ENCODE peak calls at places on chromosome 19, in six cellular contexts. One of them, this sample, is unnamed.

GRCh38 chr19:32373614-32374295 is 28.3 kb downstream of the ZNF507 start:
- DNase-seq in heart left ventricle: peak
- DNase-seq in HL-60: no peak
- DNase-seq in HCT116: peak
- DNase-seq in right atrium auricular region: peak
- DNase-seq in glutamatergic neuron: no peak
- DNase-seq in this sample: peak

GRCh38 chr19:58518261-58519086 is 1.1 kb downstream of the ZBTB45 start:
- DNase-seq in heart left ventricle: no peak
- DNase-seq in HL-60: peak
- DNase-seq in HCT116: no peak
- DNase-seq in right atrium auricular region: no peak
- DNase-seq in glutamatergic neuron: no peak
- DNase-seq in this sample: no peak

GRCh38 chr19:14563989-14564650 is 7.7 kb downstream of the NDUFB7 start:
- DNase-seq in heart left ventricle: peak
- DNase-seq in HL-60: no peak
- DNase-seq in HCT116: peak
- DNase-seq in right atrium auricular region: no peak
- DNase-seq in glutamatergic neuron: peak
- DNase-seq in this sample: no peak

GRCh38 chr19:47499371-47499770 is 15.4 kb upstream of the KPTN start:
- DNase-seq in heart left ventricle: no peak
- DNase-seq in HL-60: no peak
- DNase-seq in HCT116: no peak
- DNase-seq in right atrium auricular region: no peak
- DNase-seq in glutamatergic neuron: no peak
- DNase-seq in this sample: no peak

GRCh38 chr19:17848598-17849292 is 963 bp upstream of the JAK3 start:
- DNase-seq in heart left ventricle: no peak
- DNase-seq in HL-60: no peak
- DNase-seq in HCT116: no peak
- DNase-seq in right atrium auricular region: no peak
- DNase-seq in glutamatergic neuron: no peak
- DNase-seq in this sample: no peak

GRCh38 chr19:16022251-16022650 is 54.0 kb upstream of the TPM4 start:
- DNase-seq in heart left ventricle: no peak
- DNase-seq in HL-60: no peak
- DNase-seq in HCT116: no peak
- DNase-seq in right atrium auricular region: no peak
- DNase-seq in glutamatergic neuron: no peak
- DNase-seq in this sample: no peak

GRCh38 chr19:52622261-52622660 is 15.9 kb downstream of the ZNF83 start:
- DNase-seq in heart left ventricle: no peak
- DNase-seq in HL-60: no peak
- DNase-seq in HCT116: no peak
- DNase-seq in right atrium auricular region: no peak
- DNase-seq in glutamatergic neuron: no peak
- DNase-seq in this sample: no peak

GRCh38 chr19:10093295-10094186 is 7.4 kb downstream of the SHFL start:
- DNase-seq in heart left ventricle: no peak
- DNase-seq in HL-60: no peak
- DNase-seq in HCT116: no peak
- DNase-seq in right atrium auricular region: no peak
- DNase-seq in glutamatergic neuron: no peak
- DNase-seq in this sample: no peak

GRCh38 chr19:54448037-54448773 is 794 bp upstream of the LENG8 start:
- DNase-seq in heart left ventricle: peak
- DNase-seq in HL-60: peak
- DNase-seq in HCT116: no peak
- DNase-seq in right atrium auricular region: peak
- DNase-seq in glutamatergic neuron: peak
- DNase-seq in this sample: peak

GRCh38 chr19:3370214-3370720 is 3.9 kb downstream of the NFIC start:
- DNase-seq in heart left ventricle: no peak
- DNase-seq in HL-60: no peak
- DNase-seq in HCT116: no peak
- DNase-seq in right atrium auricular region: no peak
- DNase-seq in glutamatergic neuron: no peak
- DNase-seq in this sample: no peak

GRCh38 chr19:48623556-48624066 is 4.3 kb downstream of the SPHK2 start:
- DNase-seq in heart left ventricle: no peak
- DNase-seq in HL-60: no peak
- DNase-seq in HCT116: no peak
- DNase-seq in right atrium auricular region: no peak
- DNase-seq in glutamatergic neuron: no peak
- DNase-seq in this sample: no peak

GRCh38 chr19:3670796-3671679 is 29.2 kb downstream of the PIP5K1C start:
- DNase-seq in heart left ventricle: peak
- DNase-seq in HL-60: no peak
- DNase-seq in HCT116: no peak
- DNase-seq in right atrium auricular region: peak
- DNase-seq in glutamatergic neuron: no peak
- DNase-seq in this sample: peak

GRCh38 chr19:48661746-48662145 is 11.1 kb downstream of the NTN5 start:
- DNase-seq in heart left ventricle: no peak
- DNase-seq in HL-60: no peak
- DNase-seq in HCT116: no peak
- DNase-seq in right atrium auricular region: no peak
- DNase-seq in glutamatergic neuron: no peak
- DNase-seq in this sample: no peak

DNA sequence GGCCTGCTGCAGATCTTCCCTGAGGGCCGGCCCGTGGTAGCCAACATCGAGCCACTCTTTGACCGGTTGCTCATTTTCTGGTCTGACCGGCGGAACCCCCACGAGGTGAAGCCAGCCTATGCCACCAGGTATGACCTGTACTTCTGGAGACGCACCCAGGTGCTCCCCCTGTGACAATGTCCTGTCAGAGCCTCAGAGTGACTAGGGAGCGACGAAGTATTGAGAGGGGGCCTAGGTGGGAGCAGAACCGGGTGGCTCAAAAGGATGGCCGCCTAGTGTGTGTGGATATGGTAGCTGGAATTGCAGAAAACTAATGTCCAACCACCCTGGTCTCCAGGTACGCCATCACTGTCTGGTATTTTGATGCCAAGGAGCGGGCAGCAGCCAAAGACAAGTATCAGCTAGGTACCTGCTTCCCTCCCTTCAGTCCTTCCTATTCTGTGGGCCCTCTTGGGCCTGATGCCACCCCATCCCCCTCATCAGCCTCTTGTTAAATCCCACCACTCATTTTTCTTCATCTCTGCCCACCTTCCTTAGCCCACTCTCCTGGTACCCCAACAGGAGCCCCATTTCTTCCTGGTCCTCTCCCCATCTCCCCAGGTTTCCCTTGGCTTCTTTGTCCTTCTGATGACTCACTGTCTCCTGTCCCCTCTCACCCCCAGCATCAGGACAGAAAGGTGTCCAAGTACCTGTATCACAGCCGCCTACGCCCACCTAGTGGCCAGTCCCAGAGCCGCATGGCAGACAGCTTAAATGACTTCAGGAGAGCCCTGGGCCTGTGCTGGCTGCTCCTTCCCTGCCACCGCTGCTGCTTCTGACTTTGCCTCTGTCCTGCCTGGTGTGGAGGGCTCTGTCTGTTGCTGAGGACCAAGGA is 8.4 kb downstream of the EGLN2 start:
- DNase-seq in heart left ventricle: no peak
- DNase-seq in HL-60: no peak
- DNase-seq in HCT116: no peak
- DNase-seq in right atrium auricular region: no peak
- DNase-seq in glutamatergic neuron: no peak
- DNase-seq in this sample: no peak
- TF ChIP-seq CTCF in heart left ventricle: no peak
- TF ChIP-seq CTCF in HL-60: no peak
- TF ChIP-seq CTCF in HCT116: peak
- TF ChIP-seq CTCF in right atrium auricular region: no peak
- TF ChIP-seq CTCF in glutamatergic neuron: no peak
- TF ChIP-seq CTCF in this sample: peak

DNA sequence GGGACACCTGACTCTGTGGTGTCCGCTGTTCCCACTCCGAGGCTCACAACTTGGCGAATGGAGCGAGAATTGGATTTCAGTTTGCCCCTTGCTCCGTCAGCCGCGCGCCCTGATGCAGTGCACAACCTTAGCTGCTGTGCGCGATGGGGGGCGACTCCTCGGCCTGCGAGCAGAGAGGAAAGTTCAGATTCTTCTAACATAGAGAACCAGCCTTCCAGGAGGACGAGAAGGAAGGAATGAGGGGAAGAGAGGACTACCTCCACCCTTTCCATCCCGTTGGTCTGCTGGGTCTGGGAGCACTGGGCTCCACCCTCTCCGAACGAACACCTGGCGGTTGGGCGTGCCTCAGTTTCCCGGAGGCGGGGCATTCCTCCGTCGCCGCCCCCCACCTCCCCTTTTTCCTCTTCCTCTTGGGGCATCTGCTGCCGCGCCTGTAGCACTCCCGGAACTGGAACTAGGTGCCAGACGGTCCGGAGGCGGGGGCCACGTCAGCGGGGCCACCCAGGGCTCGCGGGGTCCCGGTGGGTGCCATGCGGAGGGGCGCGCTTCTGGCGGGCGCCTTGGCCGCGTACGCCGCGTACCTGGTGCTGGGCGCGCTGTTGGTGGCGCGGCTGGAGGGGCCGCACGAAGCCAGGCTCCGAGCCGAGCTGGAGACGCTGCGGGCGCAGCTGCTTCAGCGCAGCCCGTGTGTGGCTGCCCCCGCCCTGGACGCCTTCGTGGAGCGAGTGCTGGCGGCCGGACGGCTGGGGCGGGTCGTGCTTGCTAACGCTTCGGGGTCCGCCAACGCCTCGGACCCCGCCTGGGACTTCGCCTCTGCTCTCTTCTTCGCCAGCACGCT is at the start of gene KCNK6:
- DNase-seq in heart left ventricle: peak
- DNase-seq in HL-60: peak
- DNase-seq in HCT116: no peak
- DNase-seq in right atrium auricular region: no peak
- DNase-seq in glutamatergic neuron: peak
- DNase-seq in this sample: peak
- TF ChIP-seq CTCF in heart left ventricle: no peak
- TF ChIP-seq CTCF in HL-60: no peak
- TF ChIP-seq CTCF in HCT116: no peak
- TF ChIP-seq CTCF in right atrium auricular region: no peak
- TF ChIP-seq CTCF in glutamatergic neuron: no peak
- TF ChIP-seq CTCF in this sample: no peak

GRCh38 chr19:8697671-8698432 is 743 bp downstream of the ACTL9 start:
- DNase-seq in heart left ventricle: no peak
- DNase-seq in HL-60: no peak
- DNase-seq in HCT116: no peak
- DNase-seq in right atrium auricular region: no peak
- DNase-seq in glutamatergic neuron: peak
- DNase-seq in this sample: no peak
- TF ChIP-seq CTCF in heart left ventricle: no peak
- TF ChIP-seq CTCF in HL-60: no peak
- TF ChIP-seq CTCF in HCT116: no peak
- TF ChIP-seq CTCF in right atrium auricular region: no peak
- TF ChIP-seq CTCF in glutamatergic neuron: peak
- TF ChIP-seq CTCF in this sample: no peak

GRCh38 chr19:31110331-31110730 is 238.9 kb downstream of the TSHZ3 start:
- DNase-seq in heart left ventricle: no peak
- DNase-seq in HL-60: no peak
- DNase-seq in HCT116: no peak
- DNase-seq in right atrium auricular region: no peak
- DNase-seq in glutamatergic neuron: no peak
- DNase-seq in this sample: peak
- TF ChIP-seq CTCF in heart left ventricle: no peak
- TF ChIP-seq CTCF in HL-60: no peak
- TF ChIP-seq CTCF in HCT116: no peak
- TF ChIP-seq CTCF in right atrium auricular region: no peak
- TF ChIP-seq CTCF in glutamatergic neuron: no peak
- TF ChIP-seq CTCF in this sample: peak

GRCh38 chr19:7475665-7476064 is 13.2 kb downstream of the PEX11G start:
- DNase-seq in heart left ventricle: no peak
- DNase-seq in HL-60: no peak
- DNase-seq in HCT116: no peak
- DNase-seq in right atrium auricular region: no peak
- DNase-seq in glutamatergic neuron: no peak
- DNase-seq in this sample: no peak
- TF ChIP-seq CTCF in heart left ventricle: no peak
- TF ChIP-seq CTCF in HL-60: no peak
- TF ChIP-seq CTCF in HCT116: no peak
- TF ChIP-seq CTCF in right atrium auricular region: no peak
- TF ChIP-seq CTCF in glutamatergic neuron: no peak
- TF ChIP-seq CTCF in this sample: no peak

This sample was measured in fibroblast of pulmonary artery.